ENCODE peak calls at places on chromosomes 7 and 10, in ten cellular contexts. W is aorta; B is fibroblast of lung; X is CD8-positive, alpha-beta T cell; F is HAP-1; A is cardiac muscle cell; O is colonic mucosa; R is adrenal gland; D is adipocyte; K is prostate gland. T is an unnamed sample.

GRCh38 chr7:130365511-130366441 is 14.5 kb upstream of the CPA1 start:
- DNase-seq in W (no peak), B (peak; percentile 65), X (no peak), F (no peak), A (no peak), O (no peak), R (peak; percentile 80), D (peak; percentile 41), K (no peak), T (peak; percentile 34)

GRCh38 chr7:23383225-23383624 is 84.1 kb downstream of the MALSU1 start:
- DNase-seq in W (no peak), B (peak; percentile 33), X (no peak), F (no peak), A (no peak), O (no peak), R (no peak), D (no peak), K (no peak), T (no peak)

GRCh38 chr10:44316187-44316921 is 68.5 kb downstream of the CXCL12 start:
- DNase-seq in W (no peak), B (no peak), X (no peak), F (peak; percentile 23), A (no peak), O (no peak), R (no peak), D (no peak), K (no peak), T (peak; percentile 67)

GRCh38 chr7:25894902-25895791 is 256.9 kb upstream of the NFE2L3 start:
- DNase-seq in W (peak; percentile 76), B (peak; percentile 11), X (peak; percentile 66), F (peak; percentile 87), A (peak; percentile 78), O (peak; percentile 83), R (peak; percentile 73), D (peak; percentile 67), K (peak; percentile 35), T (peak; percentile 61)

GRCh38 chr10:123139521-123140163 is 3.9 kb downstream of the HMX3 start:
- DNase-seq in W (no peak), B (no peak), X (no peak), F (no peak), A (peak; percentile 62), O (peak; percentile 47), R (no peak), D (no peak), K (no peak), T (peak; percentile 82)

GRCh38 chr10:10902951-10903350 is 114.7 kb upstream of the CELF2 start:
- DNase-seq in W (no peak), B (no peak), X (no peak), F (no peak), A (no peak), O (no peak), R (no peak), D (peak; percentile 6), K (no peak), T (no peak)

GRCh38 chr7:1080251-1080917 is 7.5 kb upstream of the GPER1 start:
- DNase-seq in W (no peak), B (no peak), X (no peak), F (no peak), A (no peak), O (no peak), R (no peak), D (no peak), K (no peak), T (no peak)

GRCh38 chr7:114900127-114900526 is 21.8 kb upstream of the MDFIC start:
- DNase-seq in W (no peak), B (no peak), X (no peak), F (no peak), A (no peak), O (no peak), R (no peak), D (no peak), K (no peak), T (peak; percentile 7)

GRCh38 chr10:123563994-123564393 is 102.2 kb upstream of the GPR26 start:
- DNase-seq in W (no peak), B (no peak), X (no peak), F (no peak), A (no peak), O (no peak), R (no peak), D (peak; percentile 6), K (no peak), T (no peak)

GRCh38 chr10:47283848-47284247 is 16.1 kb upstream of the GDF10 start:
- DNase-seq in W (no peak), B (no peak), X (no peak), F (no peak), A (no peak), O (no peak), R (no peak), D (no peak), K (no peak), T (no peak)

GRCh38 chr7:19919156-19920085 is 146.0 kb upstream of the TMEM196 start:
- DNase-seq in W (no peak), B (peak; percentile 88), X (no peak), F (no peak), A (no peak), O (no peak), R (no peak), D (no peak), K (no peak), T (no peak)

GRCh38 chr10:59587083-59587755 is 122.4 kb downstream of the SLC16A9 start:
- DNase-seq in W (no peak), B (no peak), X (no peak), F (no peak), A (no peak), O (peak; percentile 81), R (peak; percentile 28), D (no peak), K (peak; percentile 53), T (no peak)

GRCh38 chr7:142412551-142413193 is 154.8 kb upstream of the PRSS58 start:
- DNase-seq in W (no peak), B (peak; percentile 56), X (peak; percentile 32), F (peak; percentile 43), A (peak; percentile 40), O (peak; percentile 38), R (no peak), D (peak; percentile 65), K (no peak), T (peak; percentile 37)

GRCh38 chr7:38300175-38300574 is 26.7 kb upstream of the TARP start:
- DNase-seq in W (no peak), B (no peak), X (no peak), F (no peak), A (no peak), O (no peak), R (no peak), D (no peak), K (no peak), T (no peak)

GRCh38 chr10:3294919-3295318 is 122.3 kb upstream of the PITRM1 start:
- DNase-seq in W (no peak), B (no peak), X (no peak), F (no peak), A (no peak), O (no peak), R (no peak), D (no peak), K (no peak), T (no peak)

GRCh38 chr7:27186450-27187157 is 1.6 kb upstream of the HOXA11 start:
- DNase-seq in W (no peak), B (no peak), X (no peak), F (peak; percentile 29), A (no peak), O (no peak), R (no peak), D (no peak), K (no peak), T (no peak)
- H3K27me3 ChIP-seq in W (no peaks in the 10 kb centered on the region), B (peaks cover 92% of the 10 kb centered on the region), X (peaks cover 93% of the 10 kb centered on the region), F (no peaks in the 10 kb centered on the region), A (peaks cover 100% of the 10 kb centered on the region), O (peaks cover 5% of the 10 kb centered on the region), R (peaks cover 100% of the 10 kb centered on the region), D (peaks cover 4% of the 10 kb centered on the region), K (no peaks in the 10 kb centered on the region), T (peaks cover 5% of the 10 kb centered on the region)

GRCh38 chr7:47956220-47956619 is 8.0 kb upstream of the PKD1L1 start:
- DNase-seq in W (no peak), B (no peak), X (no peak), F (no peak), A (no peak), O (no peak), R (no peak), D (no peak), K (no peak), T (no peak)

GRCh38 chr7:47952224-47952623 is 4.0 kb upstream of the PKD1L1 start:
- DNase-seq in W (no peak), B (no peak), X (no peak), F (no peak), A (no peak), O (no peak), R (no peak), D (no peak), K (no peak), T (no peak)

GRCh38 chr7:47954231-47954911 is 6.1 kb upstream of the PKD1L1 start:
- DNase-seq in W (no peak), B (no peak), X (no peak), F (no peak), A (no peak), O (no peak), R (no peak), D (no peak), K (no peak), T (no peak)

GRCh38 chr7:47951374-47951773 is 3.1 kb upstream of the PKD1L1 start:
- DNase-seq in W (no peak), B (no peak), X (no peak), F (no peak), A (no peak), O (no peak), R (no peak), D (no peak), K (peak; percentile 24), T (no peak)

GRCh38 chr7:47953822-47954221 is 5.6 kb upstream of the PKD1L1 start:
- DNase-seq in W (no peak), B (no peak), X (no peak), F (no peak), A (no peak), O (no peak), R (no peak), D (no peak), K (no peak), T (no peak)
- H3K4me1 ChIP-seq in W (peaks cover 3% of the 10 kb centered on the region), B (no peaks in the 10 kb centered on the region), X (no peaks in the 10 kb centered on the region), F (no peaks in the 10 kb centered on the region), A (peaks cover 4% of the 10 kb centered on the region), O (no peaks in the 10 kb centered on the region), R (no peaks in the 10 kb centered on the region), D (no peaks in the 10 kb centered on the region), K (no peaks in the 10 kb centered on the region), T (peaks cover 22% of the 10 kb centered on the region)

DNA sequence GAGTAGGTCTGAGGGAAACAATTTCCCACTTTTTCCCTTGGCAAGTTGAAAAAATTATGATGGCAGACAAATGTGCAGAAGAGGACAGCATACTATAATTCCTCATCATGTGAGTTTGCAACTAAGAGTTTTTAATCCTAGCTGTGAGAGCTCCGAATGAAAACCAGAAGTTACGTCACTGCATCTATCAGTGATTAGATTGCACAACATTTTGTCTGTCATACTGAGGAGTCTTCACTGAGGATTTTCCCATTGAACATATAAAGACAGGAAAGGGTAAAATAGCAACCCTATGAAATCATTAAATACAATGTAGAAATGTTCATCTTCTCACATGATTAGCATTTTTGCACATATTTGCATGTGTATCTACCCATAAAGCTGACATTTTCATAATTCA is 45.8 kb downstream of the ZNF736 start:
- DNase-seq in W (no peak), B (no peak), X (no peak), F (no peak), A (no peak), O (no peak), R (no peak), D (no peak), K (no peak), T (no peak)
- H3K9me3 ChIP-seq in W (peaks cover 12% of the 10 kb centered on the region), B (no peaks in the 10 kb centered on the region), X (peaks cover 43% of the 10 kb centered on the region), F (no peaks in the 10 kb centered on the region), A (no peaks in the 10 kb centered on the region), O (no peaks in the 10 kb centered on the region), R (no peaks in the 10 kb centered on the region), D (peaks cover 96% of the 10 kb centered on the region), K (no peaks in the 10 kb centered on the region), T (peaks cover 3% of the 10 kb centered on the region)

GRCh38 chr10:125016611-125017202 is 74.8 kb downstream of the ZRANB1 start:
- DNase-seq in W (peak; percentile 86), B (peak; percentile 68), X (no peak), F (no peak), A (no peak), O (no peak), R (no peak), D (no peak), K (no peak), T (no peak)
- H3K27me3 ChIP-seq in W (no peaks in the 10 kb centered on the region), B (no peaks in the 10 kb centered on the region), X (no peaks in the 10 kb centered on the region), F (no peaks in the 10 kb centered on the region), A (no peaks in the 10 kb centered on the region), O (no peaks in the 10 kb centered on the region), R (no peaks in the 10 kb centered on the region), D (no peaks in the 10 kb centered on the region), K (no peaks in the 10 kb centered on the region), T (no peaks in the 10 kb centered on the region)

T was measured in Caco-2.